ENCODE peak calls at places on chromosomes 11 and 22, in five cellular contexts. W is GM12878, A is K562, E is H1, Q is HCT116. Y is an unnamed sample.
A peak's percentile ranks its signal among the peaks of the same experiment; 100 is the strongest.

GRCh38 chr11:68749501-68750196 is 1.7 kb downstream of the TESMIN start:
- DNase-seq in W (no peak), A (no peak), E (no peak), Q (no peak), Y (no peak)

GRCh38 chr11:83093634-83094033 is 21.9 kb upstream of the RAB30 start:
- DNase-seq in W (no peak), A (no peak), E (no peak), Q (no peak), Y (no peak)

GRCh38 chr11:117071344-117071787 is 26.9 kb downstream of the SIK3 start:
- DNase-seq in W (no peak), A (peak; percentile 72), E (no peak), Q (no peak), Y (no peak)

GRCh38 chr22:26406118-26406517 is 22.9 kb upstream of the ASPHD2 start:
- DNase-seq in W (no peak), A (peak; percentile 18), E (no peak), Q (no peak), Y (no peak)

GRCh38 chr22:38941488-38941987 is 15.9 kb upstream of the APOBEC3A start:
- DNase-seq in W (peak; percentile 88), A (no peak), E (no peak), Q (no peak), Y (no peak)

GRCh38 chr22:23077627-23078461 is 7.5 kb downstream of the GNAZ start:
- DNase-seq in W (no peak), A (no peak), E (no peak), Q (no peak), Y (peak; percentile 54)

GRCh38 chr22:17479129-17479528 is 84.2 kb upstream of the SLC25A18 start:
- DNase-seq in W (no peak), A (no peak), E (no peak), Q (no peak), Y (no peak)

GRCh38 chr22:17867160-17867785 is 93.0 kb upstream of the BID start:
- DNase-seq in W (no peak), A (peak; percentile 64), E (no peak), Q (no peak), Y (peak; percentile 41)

GRCh38 chr11:66868726-66869291 is 11.9 kb downstream of the LRFN4 start:
- DNase-seq in W (peak; percentile 40), A (peak; percentile 92), E (peak; percentile 89), Q (peak; percentile 71), Y (peak; percentile 71)

GRCh38 chr11:2767751-2768150 is 68.0 kb upstream of the KCNQ1OT1 start:
- DNase-seq in W (no peak), A (no peak), E (no peak), Q (no peak), Y (no peak)

GRCh38 chr11:17720796-17721171 is 1.4 kb downstream of the MYOD1 start:
- DNase-seq in W (no peak), A (no peak), E (peak; percentile 66), Q (no peak), Y (peak; percentile 65)

GRCh38 chr11:122920579-122920978 is 38.0 kb downstream of the JHY start:
- DNase-seq in W (no peak), A (no peak), E (no peak), Q (no peak), Y (no peak)

GRCh38 chr11:92540113-92540512 is 315.5 kb downstream of the FAT3 start:
- DNase-seq in W (no peak), A (no peak), E (no peak), Q (no peak), Y (no peak)

GRCh38 chr11:9120659-9121350 is 29.4 kb upstream of the SCUBE2 start:
- DNase-seq in W (no peak), A (peak; percentile 52), E (peak; percentile 78), Q (peak; percentile 15), Y (peak; percentile 34)

GRCh38 chr11:72129381-72129780 is 6.1 kb upstream of the FOLR3 start:
- DNase-seq in W (no peak), A (no peak), E (no peak), Q (no peak), Y (no peak)

DNA sequence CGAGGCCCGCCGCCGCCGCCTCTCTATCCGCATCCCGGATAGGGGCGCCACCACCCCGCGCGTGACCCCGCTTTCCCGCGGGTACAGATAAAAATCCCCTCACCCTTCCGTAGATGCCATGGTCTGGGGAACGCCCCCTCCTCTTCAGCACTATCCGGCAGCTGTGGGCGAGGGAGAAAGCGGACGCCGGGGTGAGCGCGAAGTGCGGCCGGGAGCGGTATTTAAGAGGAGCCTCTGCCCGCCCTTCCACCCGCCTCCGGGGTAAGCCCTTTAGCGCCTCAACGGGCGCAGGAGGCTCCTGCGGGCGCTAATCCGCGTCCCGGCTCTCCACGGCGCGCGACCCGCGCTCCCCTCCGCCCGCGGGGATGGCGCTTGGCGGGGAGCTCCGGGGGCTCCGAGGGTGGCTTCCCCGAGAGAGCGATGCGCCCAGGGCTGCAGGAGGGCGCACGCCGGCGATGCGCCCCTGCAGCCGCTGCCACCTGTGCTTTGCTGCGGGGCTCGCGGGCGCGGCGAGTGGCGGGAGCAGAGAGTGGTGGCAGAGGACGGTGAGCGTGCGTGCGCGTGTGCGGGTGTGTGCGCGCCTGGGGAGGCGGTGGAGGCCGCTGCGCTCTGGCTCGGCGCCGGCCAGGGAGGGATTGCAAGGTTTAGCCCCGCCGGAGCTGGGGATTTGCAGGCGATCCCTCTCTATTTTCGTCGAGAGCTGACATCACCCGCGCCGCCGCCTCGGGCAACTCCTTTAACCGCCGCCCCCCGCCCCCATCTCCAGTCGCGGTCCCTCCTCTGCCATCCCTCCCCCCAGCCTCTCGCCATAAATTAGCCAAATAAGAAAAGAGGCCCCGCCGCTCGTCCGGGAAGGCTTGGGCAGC is at the start of gene SLC1A2:
- DNase-seq in W (no peak), A (no peak), E (peak; percentile 71), Q (no peak), Y (peak; percentile 78)
- TF ChIP-seq YY1 in W (no peak), A (no peak), E (no peak), Q (no peak), Y (no peak)

DNA sequence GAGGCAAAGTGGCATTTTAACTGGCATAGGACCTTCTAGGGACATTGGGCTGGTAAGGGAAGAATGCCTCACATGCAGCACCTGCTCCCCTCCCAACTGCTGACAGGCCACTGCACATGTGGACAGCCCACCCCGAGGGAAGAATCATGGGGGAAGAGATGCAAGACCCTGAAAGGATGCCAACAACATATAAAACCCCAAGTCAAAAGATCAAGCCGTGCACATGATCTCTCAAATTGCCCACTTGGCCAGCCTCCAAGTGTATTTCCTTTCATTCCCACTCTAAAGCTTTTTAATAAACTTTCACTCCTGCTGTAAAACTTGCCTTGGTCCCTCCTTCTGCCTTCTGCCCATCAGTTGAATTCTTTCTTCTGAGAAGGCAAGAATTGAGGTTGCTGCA is 947.8 kb upstream of the CCDC90B start:
- DNase-seq in W (no peak), A (no peak), E (no peak), Q (no peak), Y (no peak)
- TF ChIP-seq YY1 in W (no peak), A (no peak), E (no peak), Q (no peak), Y (no peak)

GRCh38 chr11:111379500-111380136 is 543 bp upstream of the POU2AF1 start:
- DNase-seq in W (no peak), A (no peak), E (no peak), Q (no peak), Y (no peak)
- TF ChIP-seq YY1 in W (no peak), A (no peak), E (no peak), Q (no peak), Y (no peak)

DNA sequence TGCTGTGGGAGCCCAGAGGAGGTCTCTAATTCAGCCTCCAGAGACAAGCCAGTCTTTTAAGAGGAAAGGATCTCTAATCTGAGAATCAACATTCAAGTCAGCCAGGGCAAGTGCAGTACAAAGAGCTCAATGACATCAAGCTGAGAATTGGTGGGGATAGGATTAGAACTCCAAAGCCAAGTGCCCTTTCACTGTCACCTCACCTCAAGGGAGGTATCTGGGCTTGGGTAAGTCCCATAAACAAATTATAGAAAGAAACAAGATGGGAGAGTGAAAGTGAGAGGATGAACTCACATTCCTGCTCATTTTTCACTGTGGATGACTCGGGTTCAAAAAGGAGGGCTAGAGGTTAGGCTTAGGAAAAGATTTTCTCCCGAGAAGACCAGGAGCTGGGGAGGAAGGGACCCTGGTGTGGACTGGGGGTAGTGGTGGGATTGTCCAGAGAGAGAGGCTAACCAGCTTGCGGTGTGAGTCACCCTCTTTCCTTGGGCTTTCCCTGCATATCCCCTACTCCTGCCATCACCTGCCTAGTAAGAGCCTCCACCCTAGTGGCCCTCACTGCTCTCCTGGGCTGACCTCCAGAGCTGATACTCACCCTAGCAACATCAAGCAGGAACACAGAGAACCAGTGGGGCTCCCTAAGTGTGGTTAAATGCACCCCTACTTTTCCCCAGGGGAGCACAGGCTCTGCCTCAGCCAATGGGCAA is 70.4 kb downstream of the RRM1 start:
- DNase-seq in W (no peak), A (no peak), E (no peak), Q (no peak), Y (no peak)
- TF ChIP-seq YY1 in W (no peak), A (no peak), E (no peak), Q (no peak), Y (no peak)

Y was measured in SK-N-SH.